ENCODE peak calls at places on chromosomes 1 and 21, in nine cellular contexts. E is lung microvascular endothelial cell, H is SW480, A is T follicular helper cell, K is IMR-90, V is Peyer's patch, I is colonic mucosa, M is AG04449, J is heart left ventricle. Z is an unnamed sample.

GRCh38 chr1:166843322-166843721 is 4.0 kb downstream of the POGK start:
- DNase-seq in E (no peak), H (no peak), A (no peak), K (no peak), V (no peak), I (no peak), M (no peak), J (no peak), Z (no peak)

GRCh38 chr21:35652872-35653271 is 407.5 kb downstream of the SETD4 start:
- DNase-seq in E (no peak), H (peak; percentile 48), A (no peak), K (no peak), V (no peak), I (no peak), M (no peak), J (no peak), Z (no peak)

GRCh38 chr1:214354440-214355148 is 73.6 kb downstream of the SMYD2 start:
- DNase-seq in E (no peak), H (no peak), A (no peak), K (peak; percentile 77), V (no peak), I (no peak), M (no peak), J (no peak), Z (no peak)

GRCh38 chr1:221071761-221072160 is 192.5 kb downstream of the HLX start:
- DNase-seq in E (no peak), H (no peak), A (no peak), K (no peak), V (no peak), I (no peak), M (no peak), J (no peak), Z (no peak)

GRCh38 chr1:198754670-198755069 is 115.8 kb downstream of the PTPRC start:
- DNase-seq in E (no peak), H (peak; percentile 3), A (no peak), K (no peak), V (no peak), I (no peak), M (no peak), J (no peak), Z (no peak)

GRCh38 chr1:239428311-239428710 is 41.9 kb downstream of the CHRM3 start:
- DNase-seq in E (no peak), H (no peak), A (no peak), K (no peak), V (no peak), I (no peak), M (peak; percentile 3), J (no peak), Z (no peak)

GRCh38 chr1:230425252-230426061 is 675 bp downstream of the PGBD5 start:
- DNase-seq in E (no peak), H (no peak), A (no peak), K (no peak), V (no peak), I (no peak), M (no peak), J (no peak), Z (no peak)

GRCh38 chr1:12618661-12619395 is 818 bp upstream of the DHRS3 start:
- DNase-seq in E (peak; percentile 80), H (peak; percentile 98), A (peak; percentile 58), K (peak; percentile 83), V (peak; percentile 89), I (peak; percentile 90), M (no peak), J (peak; percentile 84), Z (peak; percentile 82)

GRCh38 chr1:206709322-206709721 is 24.6 kb downstream of the MAPKAPK2 start:
- DNase-seq in E (no peak), H (no peak), A (no peak), K (no peak), V (no peak), I (no peak), M (no peak), J (no peak), Z (no peak)

Z was measured in spleen.